ENCODE peak calls at places on chromosomes 6 and 20, in five cellular contexts. R is AG08396, T is stomach, V is HS-5, M is fibroblast of lung. S is an unnamed sample.

GRCh38 chr6:54846857-54847721 is 518 bp downstream of the FAM83B start:
- DNase-seq in R (no peak), M (no peak), V (no peak), T (no peak), S (peak; percentile 77)

GRCh38 chr6:81624443-81624842 is 128.0 kb downstream of the TENT5A start:
- DNase-seq in R (no peak), M (no peak), V (no peak), T (no peak), S (no peak)

GRCh38 chr6:16108419-16108818 is 20.5 kb upstream of the MYLIP start:
- DNase-seq in R (no peak), V (no peak), T (no peak), M (no peak), S (peak; percentile 45)

GRCh38 chr20:36847710-36848040 is 28.3 kb upstream of the TLDC2 start:
- DNase-seq in T (no peak), R (no peak), V (no peak), M (no peak), S (no peak)

GRCh38 chr20:20009784-20010253 is 7.3 kb upstream of the NAA20 start:
- DNase-seq in V (no peak), M (no peak), R (no peak), T (no peak), S (peak; percentile 48)

GRCh38 chr20:43040427-43040826 is 149.3 kb downstream of the PTPRT start:
- DNase-seq in R (no peak), V (no peak), M (no peak), T (no peak), S (peak; percentile 90)

GRCh38 chr6:167575201-167575696 is 250.4 kb downstream of the TTLL2 start:
- DNase-seq in M (no peak), R (no peak), T (no peak), V (no peak), S (peak; percentile 68)

GRCh38 chr6:45105170-45105820 is 222.8 kb upstream of the RUNX2 start:
- DNase-seq in M (peak; percentile 70), V (peak; percentile 16), T (no peak), R (no peak), S (no peak)

GRCh38 chr6:28258877-28259777 is at the start of gene NKAPL:
- DNase-seq in R (peak; percentile 25), M (peak; percentile 67), V (no peak), T (peak; percentile 65), S (peak; percentile 86)

GRCh38 chr6:161011509-161012480 is 20.2 kb downstream of the MAP3K4 start:
- DNase-seq in R (no peak), M (peak; percentile 53), V (no peak), T (no peak), S (no peak)

GRCh38 chr6:1608976-1609661 is 596 bp upstream of the FOXC1 start:
- DNase-seq in M (no peak), R (no peak), T (no peak), V (no peak), S (peak; percentile 90)

GRCh38 chr6:154292855-154293519 is 63.6 kb downstream of the IPCEF1 start:
- DNase-seq in M (peak; percentile 84), T (no peak), V (peak; percentile 49), R (peak; percentile 49), S (peak; percentile 54)

GRCh38 chr6:161829186-161829794 is 555.4 kb upstream of the AGPAT4 start:
- DNase-seq in V (no peak), R (no peak), M (peak; percentile 13), T (no peak), S (no peak)

GRCh38 chr6:136405410-136406029 is 115.9 kb upstream of the BCLAF1 start:
- DNase-seq in V (no peak), T (no peak), R (no peak), M (no peak), S (no peak)

GRCh38 chr6:139820191-139820590 is 445.7 kb upstream of the CITED2 start:
- DNase-seq in M (peak; percentile 86), V (peak; percentile 68), T (no peak), R (peak; percentile 26), S (peak; percentile 46)

GRCh38 chr6:14930366-14930989 is 315.4 kb upstream of the JARID2 start:
- DNase-seq in M (no peak), T (peak; percentile 55), R (no peak), V (no peak), S (no peak)

GRCh38 chr6:112409311-112409710 is 62.2 kb downstream of the RFPL4B start:
- DNase-seq in T (no peak), R (no peak), V (no peak), M (peak; percentile 17), S (no peak)

GRCh38 chr6:72954736-72955135 is 270.6 kb downstream of the KHDC1L start:
- DNase-seq in V (no peak), R (no peak), M (peak; percentile 64), T (no peak), S (peak; percentile 71)

GRCh38 chr20:48523191-48523757 is 304.5 kb downstream of the PREX1 start:
- DNase-seq in V (peak; percentile 49), T (no peak), M (peak; percentile 66), R (peak; percentile 50), S (peak; percentile 97)

GRCh38 chr6:56749632-56750151 is 107.0 kb upstream of the DST start:
- DNase-seq in R (peak; percentile 27), T (no peak), V (peak; percentile 83), M (peak; percentile 94), S (no peak)

GRCh38 chr6:157647261-157647915 is 175.7 kb upstream of the SNX9 start:
- DNase-seq in M (no peak), T (no peak), R (no peak), V (no peak), S (no peak)

GRCh38 chr20:62933966-62934365 is 4.0 kb upstream of the GID8 start:
- DNase-seq in M (no peak), R (no peak), T (no peak), V (no peak), S (no peak)

GRCh38 chr6:26392932-26393636 is 9.0 kb upstream of the BTN3A1 start:
- DNase-seq in T (no peak), V (no peak), R (no peak), M (no peak), S (no peak)

GRCh38 chr20:4406627-4407026 is 315.1 kb upstream of the PRND start:
- DNase-seq in T (no peak), R (peak; percentile 49), M (peak; percentile 95), V (no peak), S (no peak)

GRCh38 chr20:51495921-51496545 is 46.5 kb downstream of the NFATC2 start:
- DNase-seq in M (no peak), V (no peak), T (no peak), R (no peak), S (no peak)

GRCh38 chr20:2379511-2380229 is 1.0 kb upstream of the TGM6 start:
- DNase-seq in V (no peak), R (no peak), M (no peak), T (no peak), S (no peak)

GRCh38 chr20:8050117-8050837 is 30.7 kb upstream of the TMX4 start:
- DNase-seq in T (no peak), V (no peak), R (no peak), M (no peak), S (no peak)

GRCh38 chr6:41056768-41057490 is 3.9 kb downstream of the APOBEC2 start:
- DNase-seq in V (no peak), R (no peak), T (no peak), M (no peak), S (no peak)

GRCh38 chr6:130906736-130907381 is 79.7 kb downstream of the SMLR1 start:
- DNase-seq in M (peak; percentile 82), V (peak; percentile 37), R (peak; percentile 58), T (no peak), S (peak; percentile 20)

S was measured in left kidney.